ENCODE peak calls at places on chromosome 5, in four cellular contexts. M, X, K and T are unnamed samples.

GRCh38 chr5:72654231-72654630 is 147.0 kb upstream of the ZNF366 start:
- DNase-seq in K (no peak), X (no peak), M (no peak), T (no peak)

GRCh38 chr5:1856596-1857255 is 26.0 kb downstream of the IRX4 start:
- DNase-seq in M (no peak), X (no peak), K (no peak), T (no peak)

GRCh38 chr5:53490747-53491146 is 10.3 kb downstream of the FST start:
- DNase-seq in M (no peak), K (no peak), X (peak; percentile 87), T (no peak)

GRCh38 chr5:38069360-38069759 is 189.0 kb upstream of the EGFLAM start:
- DNase-seq in X (no peak), K (no peak), M (no peak), T (no peak)

GRCh38 chr5:178338750-178339144 is 106.1 kb upstream of the PHYKPL start:
- DNase-seq in K (no peak), X (no peak), M (no peak), T (no peak)

GRCh38 chr5:72451771-72452505 is 55.3 kb downstream of the ZNF366 start:
- DNase-seq in M (no peak), K (no peak), X (peak; percentile 66), T (peak; percentile 40)

GRCh38 chr5:151703780-151704179 is 17.1 kb upstream of the SPARC start:
- DNase-seq in K (no peak), X (no peak), M (no peak), T (no peak)

GRCh38 chr5:148120317-148120716 is 48.0 kb upstream of the SPINK14 start:
- DNase-seq in X (no peak), K (no peak), M (no peak), T (no peak)

GRCh38 chr5:173676375-173676774 is 59.9 kb upstream of the BOD1 start:
- DNase-seq in K (no peak), M (no peak), X (no peak), T (no peak)

GRCh38 chr5:172891716-172892421 is 57.8 kb downstream of the ERGIC1 start:
- DNase-seq in X (no peak), M (no peak), K (no peak), T (no peak)

GRCh38 chr5:111447099-111447498 is 65.2 kb downstream of the STARD4 start:
- DNase-seq in X (peak; percentile 51), K (no peak), M (no peak), T (no peak)

GRCh38 chr5:111655169-111655924 is 101.6 kb downstream of the NREP start:
- DNase-seq in X (peak; percentile 70), M (no peak), K (no peak), T (no peak)

GRCh38 chr5:133610489-133611356 is 1.6 kb downstream of the FSTL4 start:
- DNase-seq in M (peak; percentile 80), X (no peak), K (peak; percentile 50), T (peak; percentile 83)

GRCh38 chr5:166365164-166365563 is 1926.3 kb upstream of the WWC1 start:
- DNase-seq in X (no peak), M (no peak), K (no peak), T (no peak)

GRCh38 chr5:138520971-138521370 is 22.1 kb downstream of the ETF1 start:
- DNase-seq in M (no peak), K (no peak), X (no peak), T (no peak)

GRCh38 chr5:143154495-143155375 is 248.8 kb downstream of the NR3C1 start:
- DNase-seq in M (no peak), K (no peak), X (peak; percentile 42), T (peak; percentile 79)
- H3K56ac ChIP-seq in M (no peak overlapping the region), K (no peak overlapping the region), X (peak overlapping the region; percentile 89), T (peak overlapping the region; percentile 47)

DNA sequence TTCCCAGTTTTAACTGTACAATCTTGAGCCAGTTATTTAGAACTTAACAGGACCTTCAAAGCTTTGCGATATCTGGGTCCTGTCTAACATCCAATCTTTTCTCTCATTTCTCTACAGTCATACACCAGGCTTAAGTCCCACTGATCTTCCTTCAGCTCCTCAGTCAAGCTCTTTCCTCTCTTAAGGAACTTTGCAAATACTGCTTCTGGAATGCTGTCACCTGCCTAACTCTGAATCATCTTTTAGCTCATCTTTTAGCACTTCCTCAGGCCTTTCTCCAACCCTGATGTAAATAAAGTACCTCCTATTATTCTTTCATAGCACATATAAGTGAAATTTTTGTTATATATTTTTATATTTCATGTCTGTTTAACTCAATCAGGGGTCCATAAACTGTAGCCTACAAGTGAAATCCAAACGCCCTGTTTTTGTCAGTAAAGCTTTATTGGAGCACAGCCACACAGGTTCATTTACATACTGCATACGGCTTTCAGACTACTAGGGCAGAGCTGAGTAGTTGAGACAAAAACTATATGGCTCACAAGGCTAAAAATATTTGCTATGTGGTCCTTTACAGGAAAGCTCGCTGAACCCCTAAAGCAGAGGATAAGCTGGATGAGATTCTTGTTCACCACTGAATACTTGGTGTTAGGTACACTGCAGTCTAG is 63.5 kb downstream of the MEF2C start:
- DNase-seq in K (no peak), X (no peak), M (no peak), T (peak; percentile 59)
- H3K56ac ChIP-seq in K (no peak overlapping the region), X (no peak overlapping the region), M (no peak overlapping the region), T (no peak overlapping the region)

GRCh38 chr5:74309050-74309449 is 331.5 kb downstream of the ENC1 start:
- DNase-seq in M (no peak), K (no peak), X (no peak), T (no peak)
- H3K56ac ChIP-seq in M (no peak overlapping the region), K (no peak overlapping the region), X (no peak overlapping the region), T (no peak overlapping the region)

GRCh38 chr5:23963449-23963848 is 456.0 kb downstream of the PRDM9 start:
- DNase-seq in X (no peak), M (no peak), K (no peak), T (no peak)
- H3K56ac ChIP-seq in X (no peak overlapping the region), M (no peak overlapping the region), K (no peak overlapping the region), T (no peak overlapping the region)

DNA sequence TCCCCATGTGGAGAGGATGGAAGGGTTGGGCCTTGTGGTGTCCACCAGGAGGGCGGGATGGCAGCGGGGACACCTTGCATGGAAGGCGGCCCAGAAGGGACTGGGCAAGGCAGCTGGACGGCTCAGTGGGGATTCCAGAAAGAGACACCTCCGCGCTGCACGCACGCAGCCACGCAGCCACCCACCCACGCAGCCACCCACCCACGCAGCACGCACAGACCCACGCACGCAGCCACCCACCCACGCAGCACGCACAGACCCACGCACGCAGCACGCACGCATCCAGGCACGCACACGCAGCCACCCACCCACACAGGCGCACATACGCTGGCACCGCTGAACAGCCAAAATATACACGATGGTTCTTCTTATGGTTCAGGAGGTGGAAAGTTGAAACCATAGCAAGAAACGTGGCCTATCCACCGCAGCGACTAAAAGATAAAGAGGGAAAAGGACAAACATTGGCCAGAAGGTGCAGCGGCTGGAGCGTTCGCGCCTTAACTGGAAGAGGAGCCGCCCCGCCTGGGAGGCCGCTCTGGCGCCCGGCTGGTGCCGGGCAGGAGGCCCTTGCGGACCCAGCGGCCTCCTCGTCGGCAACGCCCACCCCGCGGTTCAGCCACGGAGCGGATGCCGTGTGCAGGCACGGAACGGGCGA is 22.2 kb upstream of the EXOC3 start:
- DNase-seq in X (no peak), K (no peak), M (peak; percentile 27), T (no peak)
- H3K56ac ChIP-seq in X (no peak overlapping the region), K (no peak overlapping the region), M (no peak overlapping the region), T (no peak overlapping the region)

GRCh38 chr5:74652576-74652975 is 12.0 kb upstream of the ENC1 start:
- DNase-seq in M (no peak), K (no peak), X (no peak), T (no peak)

GRCh38 chr5:74647096-74647495 is 6.6 kb upstream of the ENC1 start:
- DNase-seq in X (no peak), K (no peak), M (no peak), T (no peak)

GRCh38 chr5:74651710-74652109 is 11.2 kb upstream of the ENC1 start:
- DNase-seq in K (no peak), M (no peak), X (no peak), T (no peak)

GRCh38 chr5:74648835-74649286 is 8.3 kb upstream of the ENC1 start:
- DNase-seq in X (peak; percentile 65), M (no peak), K (no peak), T (peak; percentile 75)

GRCh38 chr5:74649421-74649973 is 9.0 kb upstream of the ENC1 start:
- DNase-seq in X (no peak), M (no peak), K (no peak), T (no peak)
- H3K56ac ChIP-seq in X (no peak overlapping the region), M (no peak overlapping the region), K (no peak overlapping the region), T (no peak overlapping the region)

GRCh38 chr5:7794823-7795222 is 56.1 kb downstream of the CFAP90 start:
- DNase-seq in M (no peak), X (no peak), K (no peak), T (no peak)
- H3K56ac ChIP-seq in M (no peak overlapping the region), X (no peak overlapping the region), K (no peak overlapping the region), T (no peak overlapping the region)

DNA sequence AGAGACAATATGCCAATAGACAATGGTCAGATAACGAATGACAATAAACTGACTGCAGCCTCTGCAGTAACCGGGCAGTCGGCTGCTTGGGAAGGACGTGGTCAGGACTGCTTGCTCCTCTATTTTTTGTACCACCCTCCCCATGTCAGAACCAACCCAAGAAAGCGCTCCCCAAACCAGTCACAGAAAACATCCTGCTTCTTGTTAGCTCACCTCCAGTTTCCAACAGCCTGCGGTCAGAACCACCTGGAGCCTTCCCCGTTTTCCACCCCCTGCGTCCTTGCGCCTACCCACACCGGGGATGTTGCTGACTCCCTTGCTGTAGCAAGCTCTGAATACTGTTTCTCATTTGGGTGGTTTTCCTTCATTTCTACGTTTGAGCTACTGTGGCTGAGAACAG is 1.7 kb upstream of the MRNIP start:
- DNase-seq in K (no peak), M (no peak), X (no peak), T (no peak)
- H3K56ac ChIP-seq in K (no peak overlapping the region), M (no peak overlapping the region), X (no peak overlapping the region), T (no peak overlapping the region)